ENCODE peak calls at places on chromosomes 13 and 19, in four cellular contexts. One of them, this sample, is unnamed.
A peak's percentile ranks its signal among the peaks of the same experiment; 100 is the strongest.

GRCh38 chr19:51181913-51182419 is 39.9 kb downstream of the SIGLEC7 start:
- DNase-seq in astrocyte of the spinal cord: no peak
- DNase-seq in PC-3: no peak
- DNase-seq in sigmoid colon: no peak
- DNase-seq in this sample: no peak

GRCh38 chr19:5149508-5149907 is 180.6 kb downstream of the KDM4B start:
- DNase-seq in PC-3: no peak
- DNase-seq in astrocyte of the spinal cord: no peak
- DNase-seq in sigmoid colon: no peak
- DNase-seq in this sample: no peak

GRCh38 chr13:103386341-103386740 is 320.1 kb upstream of the SLC10A2 start:
- DNase-seq in PC-3: peak; percentile 45
- DNase-seq in astrocyte of the spinal cord: peak; percentile 84
- DNase-seq in sigmoid colon: no peak
- DNase-seq in this sample: no peak

GRCh38 chr13:73338389-73338788 is 279.6 kb downstream of the KLF5 start:
- DNase-seq in PC-3: no peak
- DNase-seq in astrocyte of the spinal cord: peak; percentile 27
- DNase-seq in sigmoid colon: no peak
- DNase-seq in this sample: no peak

GRCh38 chr13:74871671-74872070 is 610.3 kb downstream of the TBC1D4 start:
- DNase-seq in PC-3: peak; percentile 91
- DNase-seq in astrocyte of the spinal cord: no peak
- DNase-seq in sigmoid colon: no peak
- DNase-seq in this sample: no peak

GRCh38 chr13:46901721-46902120 is 4.9 kb upstream of the HTR2A start:
- DNase-seq in PC-3: no peak
- DNase-seq in sigmoid colon: no peak
- DNase-seq in astrocyte of the spinal cord: no peak
- DNase-seq in this sample: no peak

GRCh38 chr13:106595623-106596022 is 27.7 kb upstream of the ARGLU1 start:
- DNase-seq in PC-3: no peak
- DNase-seq in sigmoid colon: no peak
- DNase-seq in astrocyte of the spinal cord: no peak
- DNase-seq in this sample: no peak

GRCh38 chr19:6766357-6767080 is 716 bp downstream of the SH2D3A start:
- DNase-seq in astrocyte of the spinal cord: no peak
- DNase-seq in sigmoid colon: no peak
- DNase-seq in PC-3: no peak
- DNase-seq in this sample: no peak

GRCh38 chr19:42512743-42513304 is 15.5 kb downstream of the CEACAM1 start:
- DNase-seq in PC-3: no peak
- DNase-seq in sigmoid colon: no peak
- DNase-seq in astrocyte of the spinal cord: no peak
- DNase-seq in this sample: no peak

GRCh38 chr19:47446534-47447469 is 24.9 kb downstream of the SLC8A2 start:
- DNase-seq in astrocyte of the spinal cord: no peak
- DNase-seq in PC-3: peak; percentile 16
- DNase-seq in sigmoid colon: no peak
- DNase-seq in this sample: no peak

GRCh38 chr13:97478247-97478646 is 44.3 kb downstream of the RAP2A start:
- DNase-seq in astrocyte of the spinal cord: no peak
- DNase-seq in PC-3: no peak
- DNase-seq in sigmoid colon: no peak
- DNase-seq in this sample: no peak

GRCh38 chr19:28313633-28314032 is 899.3 kb downstream of the UQCRFS1 start:
- DNase-seq in astrocyte of the spinal cord: peak; percentile 73
- DNase-seq in sigmoid colon: no peak
- DNase-seq in PC-3: peak; percentile 2
- DNase-seq in this sample: no peak

GRCh38 chr19:1181606-1182005 is 7.5 kb upstream of the SBNO2 start:
- DNase-seq in PC-3: peak; percentile 80
- DNase-seq in sigmoid colon: no peak
- DNase-seq in astrocyte of the spinal cord: no peak
- DNase-seq in this sample: no peak

GRCh38 chr13:108176685-108177274 is 38.6 kb downstream of the LIG4 start:
- DNase-seq in PC-3: peak; percentile 67
- DNase-seq in sigmoid colon: no peak
- DNase-seq in astrocyte of the spinal cord: no peak
- DNase-seq in this sample: peak; percentile 53

GRCh38 chr13:44870456-44870929 is 118.8 kb downstream of the NUFIP1 start:
- DNase-seq in sigmoid colon: no peak
- DNase-seq in PC-3: peak; percentile 7
- DNase-seq in astrocyte of the spinal cord: no peak
- DNase-seq in this sample: no peak

This sample was measured in cardiac septum.